ENCODE peak calls at places on chromosome 4, in eight cellular contexts. G is AG08396; S is Peyer's patch; Q is stimulated activated naive CD4-positive, alpha-beta T cell; H is heart left ventricle; O is T-helper 1 cell; T is WERI-Rb-1; K is SIG-M5. D is an unnamed sample.

GRCh38 chr4:89056953-89057398 is at the start of gene FAM13A:
- DNase-seq in Q (no peak), S (peak), H (peak), T (peak), K (no peak), O (no peak), G (peak), D (peak)

GRCh38 chr4:109414938-109415337 is 18.7 kb upstream of the SEC24B start:
- DNase-seq in T (no peak), Q (no peak), H (no peak), O (no peak), G (no peak), S (no peak), K (no peak), D (no peak)

GRCh38 chr4:103272174-103272573 is 74.0 kb upstream of the CENPE start:
- DNase-seq in O (no peak), G (no peak), T (no peak), K (no peak), S (no peak), Q (no peak), H (no peak), D (no peak)

GRCh38 chr4:188437535-188437934 is 298.3 kb downstream of the TRIML1 start:
- DNase-seq in Q (no peak), S (no peak), K (no peak), H (no peak), O (no peak), G (no peak), T (no peak), D (no peak)

GRCh38 chr4:153222162-153222789 is 18.0 kb downstream of the TRIM2 start:
- DNase-seq in S (peak), O (peak), K (no peak), G (peak), Q (no peak), T (peak), H (peak), D (no peak)

GRCh38 chr4:116323606-116324005 is 761.8 kb downstream of the TRAM1L1 start:
- DNase-seq in K (no peak), S (no peak), G (no peak), T (no peak), O (no peak), Q (no peak), H (no peak), D (no peak)

GRCh38 chr4:7655549-7656243 is 221.0 kb upstream of the PSAPL1 start:
- DNase-seq in G (no peak), K (no peak), S (no peak), Q (no peak), T (peak), O (no peak), H (no peak), D (no peak)

GRCh38 chr4:70138751-70139150 is 15.3 kb upstream of the PRR27 start:
- DNase-seq in G (no peak), O (no peak), K (no peak), H (no peak), T (no peak), S (no peak), Q (no peak), D (no peak)

GRCh38 chr4:20984011-20984836 is 284.0 kb downstream of the PACRGL start:
- DNase-seq in K (no peak), H (no peak), T (peak), G (no peak), Q (no peak), O (no peak), S (no peak), D (no peak)

GRCh38 chr4:29073571-29073970 is 1646.6 kb upstream of the PCDH7 start:
- DNase-seq in O (no peak), K (no peak), G (no peak), Q (no peak), H (no peak), T (no peak), S (no peak), D (no peak)

GRCh38 chr4:8269535-8270417 is at the start of gene HTRA3:
- DNase-seq in O (no peak), H (peak), G (peak), K (no peak), S (no peak), T (no peak), Q (no peak), D (no peak)

GRCh38 chr4:158255727-158256324 is 45.5 kb downstream of the TMEM144 start:
- DNase-seq in K (no peak), S (no peak), H (no peak), O (no peak), Q (no peak), T (no peak), G (peak), D (no peak)

GRCh38 chr4:8173641-8174242 is 15.1 kb upstream of the ABLIM2 start:
- DNase-seq in H (no peak), O (no peak), S (no peak), K (no peak), Q (no peak), T (no peak), G (no peak), D (no peak)

GRCh38 chr4:105369988-105370387 is 103.9 kb downstream of the PPA2 start:
- DNase-seq in Q (no peak), G (no peak), S (no peak), H (no peak), O (no peak), K (no peak), T (no peak), D (no peak)

D was measured in KG1.